ENCODE peak calls at places on chromosomes 2 and 18, in six cellular contexts. One of them, this sample, is unnamed.

GRCh38 chr18:42929857-42930256 is 185.6 kb downstream of the RIT2 start:
- DNase-seq in naive B cell: no peak
- DNase-seq in stimulated activated CD8-positive, alpha-beta memory T cell treated with anti-CD3 and anti-CD28 coated beads, Interleukin-7, amount 100 ng/mL, for 4 hours: no peak
- DNase-seq in adrenal gland: no peak
- DNase-seq in NCI-H2171 treated with DMSO at 0.1 percent for 48 hours: no peak
- DNase-seq in type B pancreatic cell: no peak
- DNase-seq in this sample: no peak

GRCh38 chr18:48544661-48545415 is 6.0 kb downstream of the CTIF start:
- DNase-seq in naive B cell: no peak
- DNase-seq in stimulated activated CD8-positive, alpha-beta memory T cell treated with anti-CD3 and anti-CD28 coated beads, Interleukin-7, amount 100 ng/mL, for 4 hours: no peak
- DNase-seq in adrenal gland: no peak
- DNase-seq in NCI-H2171 treated with DMSO at 0.1 percent for 48 hours: no peak
- DNase-seq in type B pancreatic cell: no peak
- DNase-seq in this sample: peak

GRCh38 chr2:171531291-171531690 is 9.0 kb downstream of the CYBRD1 start:
- DNase-seq in naive B cell: no peak
- DNase-seq in stimulated activated CD8-positive, alpha-beta memory T cell treated with anti-CD3 and anti-CD28 coated beads, Interleukin-7, amount 100 ng/mL, for 4 hours: no peak
- DNase-seq in adrenal gland: peak
- DNase-seq in NCI-H2171 treated with DMSO at 0.1 percent for 48 hours: no peak
- DNase-seq in type B pancreatic cell: no peak
- DNase-seq in this sample: no peak

GRCh38 chr2:219388127-219388844 is 574 bp upstream of the DNPEP start:
- DNase-seq in naive B cell: peak
- DNase-seq in stimulated activated CD8-positive, alpha-beta memory T cell treated with anti-CD3 and anti-CD28 coated beads, Interleukin-7, amount 100 ng/mL, for 4 hours: peak
- DNase-seq in adrenal gland: peak
- DNase-seq in NCI-H2171 treated with DMSO at 0.1 percent for 48 hours: peak
- DNase-seq in type B pancreatic cell: peak
- DNase-seq in this sample: peak

GRCh38 chr2:172094319-172095145 is 8.2 kb downstream of the DLX2 start:
- DNase-seq in naive B cell: no peak
- DNase-seq in stimulated activated CD8-positive, alpha-beta memory T cell treated with anti-CD3 and anti-CD28 coated beads, Interleukin-7, amount 100 ng/mL, for 4 hours: no peak
- DNase-seq in adrenal gland: no peak
- DNase-seq in NCI-H2171 treated with DMSO at 0.1 percent for 48 hours: no peak
- DNase-seq in type B pancreatic cell: no peak
- DNase-seq in this sample: no peak

GRCh38 chr18:21155443-21155842 is 43.8 kb upstream of the ROCK1 start:
- DNase-seq in naive B cell: no peak
- DNase-seq in stimulated activated CD8-positive, alpha-beta memory T cell treated with anti-CD3 and anti-CD28 coated beads, Interleukin-7, amount 100 ng/mL, for 4 hours: no peak
- DNase-seq in adrenal gland: no peak
- DNase-seq in NCI-H2171 treated with DMSO at 0.1 percent for 48 hours: no peak
- DNase-seq in type B pancreatic cell: no peak
- DNase-seq in this sample: no peak

GRCh38 chr2:163465440-163465839 is 270.4 kb downstream of the FIGN start:
- DNase-seq in naive B cell: no peak
- DNase-seq in stimulated activated CD8-positive, alpha-beta memory T cell treated with anti-CD3 and anti-CD28 coated beads, Interleukin-7, amount 100 ng/mL, for 4 hours: no peak
- DNase-seq in adrenal gland: no peak
- DNase-seq in NCI-H2171 treated with DMSO at 0.1 percent for 48 hours: no peak
- DNase-seq in type B pancreatic cell: no peak
- DNase-seq in this sample: no peak

GRCh38 chr2:10412380-10412779 is 35.7 kb downstream of the ODC1 start:
- DNase-seq in naive B cell: no peak
- DNase-seq in stimulated activated CD8-positive, alpha-beta memory T cell treated with anti-CD3 and anti-CD28 coated beads, Interleukin-7, amount 100 ng/mL, for 4 hours: no peak
- DNase-seq in adrenal gland: no peak
- DNase-seq in NCI-H2171 treated with DMSO at 0.1 percent for 48 hours: peak
- DNase-seq in type B pancreatic cell: no peak
- DNase-seq in this sample: no peak

GRCh38 chr2:222959358-222959757 is 92.6 kb upstream of the KCNE4 start:
- DNase-seq in naive B cell: no peak
- DNase-seq in stimulated activated CD8-positive, alpha-beta memory T cell treated with anti-CD3 and anti-CD28 coated beads, Interleukin-7, amount 100 ng/mL, for 4 hours: no peak
- DNase-seq in adrenal gland: no peak
- DNase-seq in NCI-H2171 treated with DMSO at 0.1 percent for 48 hours: no peak
- DNase-seq in type B pancreatic cell: no peak
- DNase-seq in this sample: no peak

GRCh38 chr2:121828281-121828731 is 72.9 kb downstream of the TSN start:
- DNase-seq in naive B cell: no peak
- DNase-seq in stimulated activated CD8-positive, alpha-beta memory T cell treated with anti-CD3 and anti-CD28 coated beads, Interleukin-7, amount 100 ng/mL, for 4 hours: no peak
- DNase-seq in adrenal gland: no peak
- DNase-seq in NCI-H2171 treated with DMSO at 0.1 percent for 48 hours: no peak
- DNase-seq in type B pancreatic cell: no peak
- DNase-seq in this sample: no peak

GRCh38 chr2:75294362-75294761 is 95.0 kb upstream of the TACR1 start:
- DNase-seq in naive B cell: no peak
- DNase-seq in stimulated activated CD8-positive, alpha-beta memory T cell treated with anti-CD3 and anti-CD28 coated beads, Interleukin-7, amount 100 ng/mL, for 4 hours: no peak
- DNase-seq in adrenal gland: no peak
- DNase-seq in NCI-H2171 treated with DMSO at 0.1 percent for 48 hours: no peak
- DNase-seq in type B pancreatic cell: no peak
- DNase-seq in this sample: no peak

GRCh38 chr2:68385232-68385906 is 20.3 kb downstream of the PLEK start:
- DNase-seq in naive B cell: peak
- DNase-seq in stimulated activated CD8-positive, alpha-beta memory T cell treated with anti-CD3 and anti-CD28 coated beads, Interleukin-7, amount 100 ng/mL, for 4 hours: peak
- DNase-seq in adrenal gland: no peak
- DNase-seq in NCI-H2171 treated with DMSO at 0.1 percent for 48 hours: peak
- DNase-seq in type B pancreatic cell: no peak
- DNase-seq in this sample: no peak

GRCh38 chr18:58373486-58373885 is 255.4 kb downstream of the ALPK2 start:
- DNase-seq in naive B cell: no peak
- DNase-seq in stimulated activated CD8-positive, alpha-beta memory T cell treated with anti-CD3 and anti-CD28 coated beads, Interleukin-7, amount 100 ng/mL, for 4 hours: no peak
- DNase-seq in adrenal gland: no peak
- DNase-seq in NCI-H2171 treated with DMSO at 0.1 percent for 48 hours: no peak
- DNase-seq in type B pancreatic cell: no peak
- DNase-seq in this sample: no peak

GRCh38 chr2:164560181-164560792 is 61.0 kb downstream of the GRB14 start:
- DNase-seq in naive B cell: no peak
- DNase-seq in stimulated activated CD8-positive, alpha-beta memory T cell treated with anti-CD3 and anti-CD28 coated beads, Interleukin-7, amount 100 ng/mL, for 4 hours: no peak
- DNase-seq in adrenal gland: no peak
- DNase-seq in NCI-H2171 treated with DMSO at 0.1 percent for 48 hours: peak
- DNase-seq in type B pancreatic cell: no peak
- DNase-seq in this sample: no peak

GRCh38 chr2:222690564-222691200 is 19.2 kb downstream of the MOGAT1 start:
- DNase-seq in naive B cell: peak
- DNase-seq in stimulated activated CD8-positive, alpha-beta memory T cell treated with anti-CD3 and anti-CD28 coated beads, Interleukin-7, amount 100 ng/mL, for 4 hours: peak
- DNase-seq in adrenal gland: peak
- DNase-seq in NCI-H2171 treated with DMSO at 0.1 percent for 48 hours: peak
- DNase-seq in type B pancreatic cell: peak
- DNase-seq in this sample: no peak

GRCh38 chr18:69590150-69590549 is 189.5 kb downstream of the DOK6 start:
- DNase-seq in naive B cell: no peak
- DNase-seq in stimulated activated CD8-positive, alpha-beta memory T cell treated with anti-CD3 and anti-CD28 coated beads, Interleukin-7, amount 100 ng/mL, for 4 hours: no peak
- DNase-seq in adrenal gland: no peak
- DNase-seq in NCI-H2171 treated with DMSO at 0.1 percent for 48 hours: no peak
- DNase-seq in type B pancreatic cell: no peak
- DNase-seq in this sample: no peak

GRCh38 chr2:196291418-196291817 is 120.0 kb upstream of the STK17B start:
- DNase-seq in naive B cell: no peak
- DNase-seq in stimulated activated CD8-positive, alpha-beta memory T cell treated with anti-CD3 and anti-CD28 coated beads, Interleukin-7, amount 100 ng/mL, for 4 hours: no peak
- DNase-seq in adrenal gland: no peak
- DNase-seq in NCI-H2171 treated with DMSO at 0.1 percent for 48 hours: no peak
- DNase-seq in type B pancreatic cell: no peak
- DNase-seq in this sample: no peak

GRCh38 chr2:222294996-222295367 is 3.8 kb downstream of the PAX3 start:
- DNase-seq in naive B cell: no peak
- DNase-seq in stimulated activated CD8-positive, alpha-beta memory T cell treated with anti-CD3 and anti-CD28 coated beads, Interleukin-7, amount 100 ng/mL, for 4 hours: no peak
- DNase-seq in adrenal gland: no peak
- DNase-seq in NCI-H2171 treated with DMSO at 0.1 percent for 48 hours: no peak
- DNase-seq in type B pancreatic cell: no peak
- DNase-seq in this sample: no peak

This sample was measured in coronary artery.